ENCODE peak calls at places on chromosomes 12 and 14, in four cellular contexts. K is A549, N is left ventricle myocardium inferior, Z is heart right ventricle. R is an unnamed sample.

GRCh38 chr12:100799770-100800169 is 5.2 kb downstream of the ANO4 start:
- DNase-seq in K (no peak), N (no peak), Z (no peak), R (no peak)

GRCh38 chr12:2959194-2959507 is at the start of gene TEAD4:
- DNase-seq in K (peak; percentile 90), N (peak; percentile 68), Z (peak; percentile 69), R (no peak)

GRCh38 chr12:110794623-110795280 is 52.0 kb upstream of the CCDC63 start:
- DNase-seq in K (no peak), N (peak; percentile 82), Z (peak; percentile 65), R (no peak)

GRCh38 chr12:86212970-86213369 is 43.2 kb downstream of the MGAT4C start:
- DNase-seq in K (no peak), N (no peak), Z (no peak), R (no peak)

GRCh38 chr12:46948936-46949555 is 123.2 kb upstream of the SLC38A4 start:
- DNase-seq in K (no peak), N (no peak), Z (no peak), R (no peak)

GRCh38 chr14:71521238-71521637 is 411.0 kb upstream of the RGS6 start:
- DNase-seq in K (no peak), N (no peak), Z (no peak), R (no peak)

GRCh38 chr12:5479761-5480160 is 47.9 kb downstream of the NTF3 start:
- DNase-seq in K (no peak), N (no peak), Z (no peak), R (no peak)

GRCh38 chr12:32062841-32063240 is 43.8 kb upstream of the BICD1 start:
- DNase-seq in K (no peak), N (no peak), Z (no peak), R (no peak)

GRCh38 chr14:35807131-35807961 is 1.7 kb downstream of the RALGAPA1 start:
- DNase-seq in K (no peak), N (no peak), Z (no peak), R (no peak)

GRCh38 chr12:120630139-120630895 is 10.1 kb upstream of the CABP1 start:
- DNase-seq in K (no peak), N (no peak), Z (no peak), R (no peak)

GRCh38 chr14:99768381-99768780 is 24.8 kb upstream of the EML1 start:
- DNase-seq in K (no peak), N (no peak), Z (no peak), R (no peak)

GRCh38 chr12:8860165-8860961 is 37.9 kb downstream of the A2ML1 start:
- DNase-seq in K (no peak), N (peak; percentile 29), Z (peak; percentile 13), R (no peak)
- TF ChIP-seq CTCF in K (peak; percentile 42), N (peak; percentile 80), Z (peak; percentile 62), R (peak; percentile 65)

GRCh38 chr12:79841878-79842265 is 93.0 kb downstream of the PPP1R12A start:
- DNase-seq in K (no peak), N (no peak), Z (no peak), R (no peak)

GRCh38 chr12:79841248-79841877 is 93.5 kb downstream of the PPP1R12A start:
- DNase-seq in K (no peak), N (no peak), Z (no peak), R (no peak)

GRCh38 chr12:79835377-79835843 is 99.5 kb downstream of the PPP1R12A start:
- DNase-seq in K (no peak), N (no peak), Z (no peak), R (no peak)

GRCh38 chr12:79837575-79837974 is 97.3 kb downstream of the PPP1R12A start:
- DNase-seq in K (no peak), N (no peak), Z (no peak), R (no peak)

DNA sequence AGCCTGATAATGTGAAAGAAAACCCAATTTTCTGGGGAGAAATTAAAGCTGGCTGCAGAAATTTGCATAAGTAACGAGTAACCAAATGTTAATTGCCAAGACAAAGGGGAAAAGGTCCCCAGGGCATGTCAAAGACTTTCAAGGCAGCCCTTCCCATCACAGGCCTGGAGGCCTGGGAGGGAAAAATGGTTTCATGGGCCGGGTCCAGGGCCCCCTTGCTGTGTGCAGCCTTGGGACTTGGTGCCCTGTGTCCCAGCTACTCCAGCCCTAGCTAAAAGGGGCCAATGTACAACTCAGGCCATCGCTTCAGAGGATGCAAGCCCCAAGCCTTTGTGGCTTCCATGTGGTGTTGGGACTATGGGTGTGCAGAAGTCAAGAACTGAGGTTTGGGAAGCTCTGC is 96.5 kb downstream of the PPP1R12A start:
- DNase-seq in K (no peak), N (no peak), Z (no peak), R (no peak)
- H3K4me3 ChIP-seq in K (no peak overlapping the region), N (no peak overlapping the region), Z (no peak overlapping the region), R (no peak overlapping the region)

GRCh38 chr14:102088012-102088792 is 1.4 kb upstream of the HSP90AA1 start:
- DNase-seq in K (no peak), N (peak; percentile 58), Z (peak; percentile 52), R (no peak)
- TF ChIP-seq CTCF in K (no peak), N (no peak), Z (no peak), R (no peak)

GRCh38 chr14:73743431-73743931 is 29.3 kb upstream of the PNMA1 start:
- DNase-seq in K (no peak), N (peak; percentile 56), Z (no peak), R (no peak)

GRCh38 chr14:73744874-73745529 is 30.8 kb upstream of the PNMA1 start:
- DNase-seq in K (no peak), N (no peak), Z (no peak), R (no peak)

GRCh38 chr14:73745571-73746539 is 31.7 kb upstream of the PNMA1 start:
- DNase-seq in K (no peak), N (no peak), Z (no peak), R (no peak)

GRCh38 chr14:73742520-73743238 is 28.5 kb upstream of the PNMA1 start:
- DNase-seq in K (no peak), N (no peak), Z (no peak), R (no peak)

DNA sequence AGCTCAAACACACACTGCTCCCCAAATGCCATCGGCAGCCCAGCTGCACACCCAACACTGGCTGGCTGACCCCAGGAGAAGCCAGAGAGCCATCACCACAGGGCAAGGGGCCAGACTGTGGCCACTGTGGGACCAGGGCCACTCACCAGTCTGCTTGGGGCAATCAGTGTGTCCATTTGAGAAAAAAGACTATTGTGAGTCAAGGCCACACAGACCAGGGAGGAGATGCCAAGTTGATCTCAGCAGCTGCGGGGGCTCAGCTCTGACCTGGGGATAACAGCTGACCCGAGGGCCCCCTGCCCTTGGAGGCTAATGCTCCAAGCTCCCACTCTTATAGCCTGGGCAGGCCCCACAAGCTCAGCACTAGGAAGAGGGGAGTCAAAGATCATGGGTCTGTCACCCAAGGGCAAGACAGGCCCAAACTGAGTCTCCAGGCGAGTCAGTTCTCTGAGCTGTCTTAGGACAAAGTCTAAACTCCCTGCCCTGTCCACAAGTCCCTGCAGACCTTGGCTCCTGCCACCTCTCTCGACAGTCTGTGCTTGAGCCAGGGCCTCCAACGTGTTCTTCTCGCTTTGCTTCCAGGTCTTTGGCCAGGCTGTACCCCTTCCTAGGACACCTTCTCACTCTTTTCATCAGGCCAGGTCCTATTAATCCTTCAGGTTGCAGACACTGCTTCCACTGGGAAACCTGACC is 30.1 kb upstream of the PNMA1 start:
- DNase-seq in K (no peak), N (no peak), Z (no peak), R (no peak)
- H3K4me3 ChIP-seq in K (no peak overlapping the region), N (peak overlapping the region; percentile 12), Z (no peak overlapping the region), R (no peak overlapping the region)

GRCh38 chr14:94136575-94137331 is 7.3 kb upstream of the IFI27L2 start:
- DNase-seq in K (peak; percentile 74), N (peak; percentile 86), Z (peak; percentile 88), R (peak; percentile 50)
- TF ChIP-seq CTCF in K (peak; percentile 85), N (peak; percentile 99), Z (peak; percentile 96), R (peak; percentile 96)

GRCh38 chr12:57319678-57320469 is 68.9 kb upstream of the STAC3 start:
- DNase-seq in K (no peak), N (no peak), Z (no peak), R (no peak)
- H3K4me3 ChIP-seq in K (no peak overlapping the region), N (peak overlapping the region; percentile 11), Z (peak overlapping the region; percentile 28), R (no peak overlapping the region)

GRCh38 chr12:132423251-132424117 is 66.5 kb upstream of the FBRSL1 start:
- DNase-seq in K (peak; percentile 35), N (no peak), Z (no peak), R (no peak)
- TF ChIP-seq CTCF in K (no peak), N (no peak), Z (no peak), R (no peak)

GRCh38 chr12:93798752-93799151 is 121.6 kb downstream of the CRADD start:
- DNase-seq in K (no peak), N (no peak), Z (no peak), R (no peak)
- H3K4me3 ChIP-seq in K (no peak overlapping the region), N (no peak overlapping the region), Z (no peak overlapping the region), R (no peak overlapping the region)

GRCh38 chr14:51653096-51653814 is 1.5 kb downstream of the FRMD6 start:
- DNase-seq in K (peak; percentile 29), N (no peak), Z (no peak), R (no peak)
- TF ChIP-seq CTCF in K (peak; percentile 20), N (peak; percentile 51), Z (peak; percentile 40), R (peak; percentile 67)

DNA sequence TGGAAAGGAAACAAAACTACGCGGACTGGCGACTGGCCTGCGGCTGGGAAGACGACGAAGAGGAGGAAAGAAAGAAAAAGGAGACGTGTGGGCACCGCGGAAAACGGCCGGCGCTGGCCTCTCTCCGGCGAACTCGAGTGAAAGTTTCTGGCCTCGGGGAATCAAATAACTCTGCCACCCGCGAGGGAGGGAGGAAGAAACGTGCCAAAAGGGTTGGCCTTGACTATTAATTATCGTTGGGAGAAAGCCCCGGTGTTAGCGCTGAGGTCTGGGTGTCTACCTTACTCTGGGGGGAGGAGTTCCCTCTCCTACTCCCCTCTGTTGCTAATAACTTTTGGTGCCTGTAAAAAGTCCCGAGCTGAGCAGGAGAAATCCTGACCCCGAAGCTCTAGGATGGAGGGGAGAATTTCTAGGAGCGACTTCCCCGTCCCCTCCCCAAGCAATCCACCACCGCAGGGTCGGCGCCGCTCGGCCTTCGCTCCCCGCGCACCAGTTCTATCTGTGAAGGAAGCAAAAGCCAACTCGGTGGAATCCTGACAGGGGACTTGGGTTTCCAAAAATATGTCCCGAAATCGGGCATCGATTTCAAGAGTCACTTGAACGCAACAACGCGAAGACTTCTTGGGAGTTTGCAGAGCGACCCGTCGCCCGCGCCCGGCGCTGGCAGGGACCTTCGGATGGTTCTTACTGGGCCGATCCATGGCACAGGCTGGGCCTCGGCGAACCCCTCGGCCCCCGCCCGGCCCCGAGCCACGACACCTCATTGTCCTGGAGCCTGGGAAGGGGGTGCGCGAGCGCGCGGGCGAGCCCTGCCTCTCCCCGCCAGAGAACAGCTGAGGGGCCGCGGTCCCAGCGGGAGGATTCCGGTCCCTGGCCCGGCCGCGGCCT is 1.7 kb downstream of the OTX2 start:
- DNase-seq in K (no peak), N (no peak), Z (no peak), R (no peak)
- H3K4me3 ChIP-seq in K (no peak overlapping the region), N (peak overlapping the region; percentile 48), Z (peak overlapping the region; percentile 28), R (peak overlapping the region; percentile 51)

R was measured in thoracic aorta.